ENCODE peak calls at places on chromosomes 2 and 18, in six cellular contexts. J is heart right ventricle, K is progenitor cell of endocrine pancreas, M is fibroblast of the aortic adventitia, G is fibroblast of mammary gland, X is choroid plexus epithelial cell. T is an unnamed sample.

GRCh38 chr2:74429487-74430451 is 8.2 kb downstream of the WDR54 start:
- DNase-seq in M (no peak), X (no peak), G (peak), J (no peak), K (no peak), T (peak)

GRCh38 chr18:70374154-70374553 is 85.3 kb downstream of the SOCS6 start:
- DNase-seq in K (no peak), G (no peak), X (no peak), M (no peak), J (no peak), T (no peak)

GRCh38 chr2:207662203-207662602 is 37.0 kb upstream of the METTL21A start:
- DNase-seq in K (no peak), J (no peak), M (no peak), G (no peak), X (no peak), T (no peak)

GRCh38 chr2:43124667-43125057 is 101.7 kb downstream of the ZFP36L2 start:
- DNase-seq in J (no peak), M (no peak), X (no peak), G (no peak), K (no peak), T (no peak)

GRCh38 chr2:231177156-231178007 is 21.0 kb upstream of the ARMC9 start:
- DNase-seq in X (no peak), J (no peak), G (no peak), M (no peak), K (no peak), T (peak)

GRCh38 chr2:187299122-187299906 is 148.7 kb downstream of the CALCRL start:
- DNase-seq in K (no peak), M (peak), J (no peak), G (peak), X (peak), T (no peak)

GRCh38 chr18:939167-939566 is 34.5 kb downstream of the ADCYAP1 start:
- DNase-seq in G (no peak), K (no peak), M (no peak), J (no peak), X (peak), T (no peak)

GRCh38 chr18:2890606-2891005 is 43.8 kb downstream of the EMILIN2 start:
- DNase-seq in G (no peak), X (no peak), K (no peak), J (no peak), M (no peak), T (no peak)

GRCh38 chr2:199841409-199841808 is 9.6 kb downstream of the FTCDNL1 start:
- DNase-seq in J (no peak), X (no peak), G (no peak), M (no peak), K (no peak), T (no peak)

GRCh38 chr18:41071826-41072225 is 883.2 kb upstream of the PIK3C3 start:
- DNase-seq in M (no peak), G (no peak), J (no peak), K (no peak), X (no peak), T (no peak)

GRCh38 chr18:55557211-55557610 is 30.8 kb downstream of the TCF4 start:
- DNase-seq in X (no peak), G (no peak), K (no peak), M (no peak), J (no peak), T (no peak)

GRCh38 chr2:102392942-102393341 is 30.0 kb upstream of the IL18RAP start:
- DNase-seq in K (no peak), M (no peak), G (no peak), J (no peak), X (no peak), T (no peak)

GRCh38 chr2:182077451-182078142 is 91.9 kb downstream of the PPP1R1C start:
- DNase-seq in G (peak), M (peak), X (peak), K (no peak), J (peak), T (peak)

GRCh38 chr2:11446733-11447248 is 19.2 kb downstream of the E2F6 start:
- DNase-seq in M (peak), G (peak), X (peak), J (peak), K (peak), T (peak)

GRCh38 chr2:127418300-127419111 is at the start of gene PROC:
- DNase-seq in K (no peak), X (no peak), J (no peak), M (no peak), G (no peak), T (no peak)

GRCh38 chr2:241991236-241991635 is 121.7 kb downstream of the RTP5 start:
- DNase-seq in J (no peak), K (no peak), X (no peak), G (no peak), M (no peak), T (no peak)

GRCh38 chr2:147996828-147997227 is 23.7 kb downstream of the ORC4 start:
- DNase-seq in M (no peak), G (no peak), X (no peak), K (no peak), J (no peak), T (no peak)

GRCh38 chr2:12217206-12217605 is 470.8 kb downstream of the LPIN1 start:
- DNase-seq in K (no peak), M (no peak), G (no peak), J (no peak), X (no peak), T (no peak)

GRCh38 chr2:189024861-189025618 is 50.9 kb downstream of the COL3A1 start:
- DNase-seq in J (no peak), X (peak), K (no peak), G (peak), M (peak), T (no peak)

GRCh38 chr2:71923887-71924533 is 223.7 kb downstream of the CYP26B1 start:
- DNase-seq in X (peak), G (peak), M (peak), J (peak), K (peak), T (no peak)

GRCh38 chr2:11583203-11583752 is 49.4 kb downstream of the GREB1 start:
- DNase-seq in M (no peak), G (no peak), K (no peak), J (peak), X (peak), T (no peak)

GRCh38 chr2:223855426-223855825 is 18.0 kb upstream of the AP1S3 start:
- DNase-seq in J (no peak), M (peak), X (peak), K (no peak), G (peak), T (peak)

GRCh38 chr18:37578886-37579513 is 13.4 kb upstream of the CELF4 start:
- DNase-seq in G (peak), X (peak), J (no peak), M (peak), K (no peak), T (peak)

GRCh38 chr18:73456643-73457042 is 588.9 kb upstream of the NETO1 start:
- DNase-seq in M (no peak), G (no peak), K (no peak), X (no peak), J (no peak), T (no peak)

GRCh38 chr18:74346206-74346605 is 30.6 kb downstream of the C18orf63 start:
- DNase-seq in X (no peak), G (no peak), K (no peak), J (no peak), M (no peak), T (no peak)

GRCh38 chr2:227188292-227188691 is 23.9 kb downstream of the COL4A3 start:
- DNase-seq in K (no peak), M (peak), J (peak), G (peak), X (peak), T (peak)

GRCh38 chr2:149068996-149069888 is 30.7 kb downstream of the LYPD6B start:
- DNase-seq in G (peak), M (peak), X (peak), K (no peak), J (no peak), T (no peak)

GRCh38 chr2:239269173-239269865 is 131.5 kb downstream of the HDAC4 start:
- DNase-seq in M (no peak), X (no peak), G (no peak), J (no peak), K (no peak), T (no peak)

GRCh38 chr2:26697425-26697824 is 4.9 kb downstream of the KCNK3 start:
- DNase-seq in G (no peak), X (no peak), J (no peak), M (no peak), K (no peak), T (no peak)

GRCh38 chr2:127884436-127884835 is 1.3 kb downstream of the AMMECR1L start:
- DNase-seq in X (peak), K (no peak), J (no peak), M (peak), G (peak), T (peak)

GRCh38 chr2:2845796-2846315 is 514.8 kb upstream of the MYT1L start:
- DNase-seq in G (no peak), K (no peak), M (no peak), J (no peak), X (no peak), T (no peak)

GRCh38 chr2:167750675-167751074 is 496.7 kb downstream of the STK39 start:
- DNase-seq in J (no peak), G (no peak), M (no peak), K (no peak), X (no peak), T (no peak)

GRCh38 chr2:48423376-48423775 is 106.6 kb upstream of the STON1 start:
- DNase-seq in M (peak), G (peak), X (peak), K (no peak), J (no peak), T (peak)

GRCh38 chr2:207782238-207783030 is 12.7 kb upstream of the FZD5 start:
- DNase-seq in G (no peak), M (no peak), X (no peak), K (no peak), J (no peak), T (no peak)

GRCh38 chr2:215454519-215454918 is 18.7 kb upstream of the FN1 start:
- DNase-seq in X (peak), K (no peak), J (no peak), M (peak), G (peak), T (peak)

GRCh38 chr18:22108674-22109073 is 60.7 kb upstream of the GATA6 start:
- DNase-seq in G (peak), K (no peak), X (peak), M (peak), J (no peak), T (no peak)
- TF ChIP-seq CTCF in G (peak), K (no peak), X (peak), M (peak), J (peak), T (no peak)

DNA sequence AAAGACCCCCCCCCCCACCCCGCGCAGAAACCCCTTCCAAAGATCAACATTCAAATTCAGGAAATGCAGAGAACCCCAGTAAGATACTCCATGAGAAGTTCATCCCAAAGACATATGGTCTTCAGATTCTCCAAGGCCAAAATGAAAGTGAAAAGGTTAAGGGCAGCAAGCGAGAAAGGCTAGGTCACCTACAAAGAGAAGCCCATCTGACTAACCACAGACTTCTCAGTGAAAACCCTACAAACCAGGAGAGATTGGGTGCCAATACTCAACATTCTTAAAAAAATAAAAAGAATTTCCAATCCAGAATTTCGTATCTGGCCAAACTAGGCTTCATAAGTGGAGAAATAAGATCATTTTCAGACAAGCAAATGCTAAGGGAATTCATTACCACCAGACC is 175.2 kb downstream of the RND3 start:
- DNase-seq in J (no peak), G (no peak), M (no peak), K (no peak), X (no peak), T (no peak)
- TF ChIP-seq CTCF in J (no peak), G (no peak), M (no peak), K (no peak), X (no peak), T (no peak)

DNA sequence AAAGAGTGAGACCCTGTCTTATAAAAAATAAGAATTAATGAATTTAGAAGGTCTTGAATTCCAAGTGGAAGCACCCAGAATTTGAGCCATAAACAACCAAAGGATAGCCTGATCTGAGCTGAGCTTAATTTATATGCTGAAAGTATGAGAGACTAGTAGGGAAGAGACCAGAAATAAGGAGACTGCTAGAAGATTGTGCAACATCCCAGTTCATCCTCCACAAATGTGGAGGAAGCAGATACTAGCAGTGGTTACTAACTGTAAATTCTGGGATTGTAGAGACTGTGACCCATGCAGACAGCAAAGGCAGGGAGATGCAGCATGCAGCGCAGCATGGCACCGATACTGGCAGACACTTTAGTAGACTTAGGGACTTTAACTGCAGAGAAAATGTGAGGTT is 1.5 kb upstream of the SULT1C2 start:
- DNase-seq in X (peak), J (no peak), G (no peak), M (no peak), K (no peak), T (no peak)
- TF ChIP-seq CTCF in X (no peak), J (no peak), G (no peak), M (no peak), K (no peak), T (no peak)

GRCh38 chr2:30633039-30633438 is 174.2 kb downstream of the CAPN13 start:
- DNase-seq in K (no peak), M (no peak), J (no peak), G (no peak), X (no peak), T (no peak)

GRCh38 chr2:30627162-30627561 is 180.1 kb downstream of the CAPN13 start:
- DNase-seq in X (no peak), J (no peak), G (no peak), M (no peak), K (no peak), T (no peak)

GRCh38 chr2:30628341-30628740 is 178.9 kb downstream of the CAPN13 start:
- DNase-seq in J (no peak), M (peak), X (peak), G (peak), K (no peak), T (peak)

GRCh38 chr2:30629866-30630265 is 177.4 kb downstream of the CAPN13 start:
- DNase-seq in K (no peak), J (no peak), M (peak), X (peak), G (peak), T (peak)

GRCh38 chr2:30631051-30631671 is 176.1 kb downstream of the CAPN13 start:
- DNase-seq in J (no peak), G (no peak), X (peak), K (no peak), M (no peak), T (no peak)
- TF ChIP-seq CTCF in J (no peak), G (no peak), X (no peak), K (no peak), M (no peak), T (no peak)

GRCh38 chr18:36419913-36420531 is 122.5 kb downstream of the FHOD3 start:
- DNase-seq in J (no peak), X (no peak), M (peak), G (peak), K (no peak), T (no peak)
- TF ChIP-seq CTCF in J (no peak), X (peak), M (no peak), G (peak), K (no peak), T (no peak)

DNA sequence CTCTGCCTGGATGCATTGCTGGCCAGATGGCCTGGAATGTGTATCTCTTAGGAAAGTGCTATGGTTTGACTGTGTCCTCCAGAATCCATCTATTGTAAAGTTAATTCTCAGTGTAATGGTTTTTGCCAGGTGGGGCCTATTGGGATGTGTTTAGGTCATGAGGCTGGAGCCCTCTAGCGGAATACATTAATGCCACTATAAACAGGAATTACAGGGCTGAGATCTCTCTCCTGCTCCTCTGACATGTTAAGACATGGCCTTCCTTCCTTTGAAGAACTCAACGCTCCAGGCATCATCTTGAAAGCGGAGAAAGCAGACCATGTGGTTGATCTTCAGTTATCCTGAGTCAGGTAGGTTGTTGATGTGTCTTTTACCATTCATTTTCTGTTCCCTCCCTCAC is 276.4 kb downstream of the RPIA start:
- DNase-seq in J (no peak), X (peak), G (no peak), K (no peak), M (peak), T (no peak)
- TF ChIP-seq CTCF in J (no peak), X (peak), G (no peak), K (peak), M (peak), T (peak)

GRCh38 chr2:219944861-219945260 is 317.4 kb downstream of the SLC4A3 start:
- DNase-seq in K (no peak), M (no peak), J (no peak), G (no peak), X (no peak), T (no peak)
- TF ChIP-seq CTCF in K (no peak), M (no peak), J (no peak), G (no peak), X (no peak), T (no peak)

DNA sequence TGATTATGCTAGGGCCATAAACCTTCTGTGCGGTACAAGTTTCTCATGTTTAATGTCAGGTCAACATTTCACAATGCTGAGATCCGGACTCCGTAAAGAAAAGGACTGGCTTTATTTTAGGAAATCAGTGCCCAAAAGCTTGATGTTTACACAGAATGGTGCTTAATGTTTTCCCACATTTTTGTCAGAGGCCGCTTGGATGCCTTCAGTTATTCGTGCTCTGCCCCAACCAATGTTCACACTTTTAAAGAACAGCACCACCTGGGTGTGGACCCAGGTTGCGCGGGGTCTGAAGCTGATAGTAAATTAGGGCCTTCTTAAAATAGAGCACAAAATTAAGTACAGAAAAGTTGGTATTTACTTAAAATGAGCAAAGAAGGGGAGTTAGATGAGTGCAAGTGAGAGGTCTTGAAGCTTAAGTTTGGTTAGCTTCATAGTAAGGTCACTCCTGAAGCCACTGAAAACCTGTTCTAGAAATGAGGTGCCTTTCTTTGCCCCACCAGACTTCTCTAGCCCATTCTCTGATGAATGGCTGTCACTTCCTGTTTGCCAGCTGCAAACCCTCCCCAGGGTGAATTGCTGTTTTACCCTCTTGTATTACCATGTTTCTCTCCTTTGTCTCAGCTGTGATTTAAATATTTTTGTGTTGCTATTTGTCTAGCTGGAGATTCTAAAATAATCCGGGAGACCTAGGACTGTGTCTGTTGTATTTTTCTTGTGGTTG is 20.5 kb downstream of the SLC3A1 start:
- DNase-seq in M (no peak), G (no peak), J (no peak), K (no peak), X (no peak), T (no peak)
- TF ChIP-seq CTCF in M (peak), G (peak), J (no peak), K (peak), X (peak), T (no peak)

T was measured in foreskin fibroblast.